ENCODE peak calls at places on chromosome 12, in five cellular contexts. K is lower leg skin, A is GM12891, B is body of pancreas, F is GM12878. N is an unnamed sample.

GRCh38 chr12:79023784-79024183 is 159.2 kb downstream of the SYT1 start:
- DNase-seq in K (no peak), A (no peak), B (no peak), F (no peak), N (no peak)

GRCh38 chr12:59699408-59700144 is 103.7 kb downstream of the SLC16A7 start:
- DNase-seq in K (no peak), A (no peak), B (no peak), F (no peak), N (no peak)

GRCh38 chr12:109583733-109584132 is 10.1 kb downstream of the MVK start:
- DNase-seq in K (no peak), A (no peak), B (no peak), F (no peak), N (no peak)

GRCh38 chr12:43964966-43965365 is 129.1 kb downstream of the TMEM117 start:
- DNase-seq in K (no peak), A (no peak), B (no peak), F (no peak), N (no peak)

GRCh38 chr12:57750561-57751431 is 1.3 kb downstream of the CDK4 start:
- DNase-seq in K (no peak), A (no peak), B (no peak), F (no peak), N (no peak)

GRCh38 chr12:27987311-27987710 is 14.8 kb upstream of the PTHLH start:
- DNase-seq in K (no peak), A (no peak), B (no peak), F (no peak), N (no peak)

GRCh38 chr12:94988471-94988870 is 15.0 kb downstream of the NDUFA12 start:
- DNase-seq in K (no peak), A (no peak), B (no peak), F (no peak), N (no peak)

GRCh38 chr12:31849090-31849687 is 110.0 kb upstream of the RESF1 start:
- DNase-seq in K (no peak), A (no peak), B (no peak), F (no peak), N (no peak)

GRCh38 chr12:122133192-122133950 is 40.6 kb downstream of the IL31 start:
- DNase-seq in K (no peak), A (no peak), B (no peak), F (no peak), N (no peak)

GRCh38 chr12:27914956-27915355 is 57.6 kb downstream of the PTHLH start:
- DNase-seq in K (no peak), A (no peak), B (no peak), F (no peak), N (no peak)

GRCh38 chr12:25959069-25959961 is 833 bp downstream of the RASSF8 start:
- DNase-seq in K (peak; percentile 50), A (peak; percentile 23), B (peak; percentile 59), F (no peak), N (peak; percentile 38)

GRCh38 chr12:130480887-130481286 is 143.2 kb downstream of the PIWIL1 start:
- DNase-seq in K (no peak), A (no peak), B (no peak), F (no peak), N (no peak)

GRCh38 chr12:75596406-75596805 is 85.0 kb upstream of the KRR1 start:
- DNase-seq in K (no peak), A (no peak), B (no peak), F (no peak), N (no peak)

GRCh38 chr12:131525795-131526508 is 184.9 kb upstream of the SFSWAP start:
- DNase-seq in K (no peak), A (no peak), B (no peak), F (no peak), N (no peak)

GRCh38 chr12:52232916-52233461 is at the start of gene KRT7:
- DNase-seq in K (no peak), A (no peak), B (peak; percentile 60), F (no peak), N (peak; percentile 86)

GRCh38 chr12:50314629-50315312 is 31.5 kb upstream of the LIMA1 start:
- DNase-seq in K (no peak), A (no peak), B (no peak), F (no peak), N (no peak)

GRCh38 chr12:23099104-23099503 is 474.1 kb downstream of the ETNK1 start:
- DNase-seq in K (no peak), A (no peak), B (no peak), F (no peak), N (no peak)

GRCh38 chr12:116964004-116964739 is 53.4 kb downstream of the FBXW8 start:
- DNase-seq in K (no peak), A (no peak), B (no peak), F (no peak), N (no peak)

GRCh38 chr12:3122841-3123678 is 45.9 kb downstream of the TSPAN9 start:
- DNase-seq in K (no peak), A (no peak), B (no peak), F (no peak), N (no peak)

GRCh38 chr12:113190761-113191160 is 5.2 kb downstream of the RITA1 start:
- DNase-seq in K (no peak), A (no peak), B (no peak), F (no peak), N (no peak)

GRCh38 chr12:15662303-15662980 is 126.7 kb downstream of the EPS8 start:
- DNase-seq in K (no peak), A (no peak), B (no peak), F (no peak), N (no peak)

GRCh38 chr12:117832459-117833457 is 136.0 kb downstream of the KSR2 start:
- DNase-seq in K (no peak), A (no peak), B (no peak), F (no peak), N (no peak)

GRCh38 chr12:2641209-2641608 is 153.6 kb upstream of the FKBP4 start:
- DNase-seq in K (no peak), A (no peak), B (no peak), F (no peak), N (peak; percentile 28)

GRCh38 chr12:10722905-10723866 is at the start of gene YBX3:
- DNase-seq in K (peak; percentile 89), A (peak; percentile 68), B (peak; percentile 90), F (no peak), N (peak; percentile 90)
- TF ChIP-seq POLR2A in K (no peak), A (peak; percentile 25), B (peak; percentile 79), F (peak; percentile 69), N (peak; percentile 45)

GRCh38 chr12:12718382-12718761 is 1.2 kb downstream of the CDKN1B start:
- DNase-seq in K (no peak), A (no peak), B (no peak), F (no peak), N (no peak)
- TF ChIP-seq POLR2A in K (no peak), A (no peak), B (no peak), F (no peak), N (no peak)

GRCh38 chr12:6846316-6846869 is 4.7 kb downstream of the CDCA3 start:
- DNase-seq in K (no peak), A (no peak), B (no peak), F (no peak), N (no peak)
- TF ChIP-seq POLR2A in K (no peak), A (no peak), B (no peak), F (peak; percentile 46), N (no peak)

DNA sequence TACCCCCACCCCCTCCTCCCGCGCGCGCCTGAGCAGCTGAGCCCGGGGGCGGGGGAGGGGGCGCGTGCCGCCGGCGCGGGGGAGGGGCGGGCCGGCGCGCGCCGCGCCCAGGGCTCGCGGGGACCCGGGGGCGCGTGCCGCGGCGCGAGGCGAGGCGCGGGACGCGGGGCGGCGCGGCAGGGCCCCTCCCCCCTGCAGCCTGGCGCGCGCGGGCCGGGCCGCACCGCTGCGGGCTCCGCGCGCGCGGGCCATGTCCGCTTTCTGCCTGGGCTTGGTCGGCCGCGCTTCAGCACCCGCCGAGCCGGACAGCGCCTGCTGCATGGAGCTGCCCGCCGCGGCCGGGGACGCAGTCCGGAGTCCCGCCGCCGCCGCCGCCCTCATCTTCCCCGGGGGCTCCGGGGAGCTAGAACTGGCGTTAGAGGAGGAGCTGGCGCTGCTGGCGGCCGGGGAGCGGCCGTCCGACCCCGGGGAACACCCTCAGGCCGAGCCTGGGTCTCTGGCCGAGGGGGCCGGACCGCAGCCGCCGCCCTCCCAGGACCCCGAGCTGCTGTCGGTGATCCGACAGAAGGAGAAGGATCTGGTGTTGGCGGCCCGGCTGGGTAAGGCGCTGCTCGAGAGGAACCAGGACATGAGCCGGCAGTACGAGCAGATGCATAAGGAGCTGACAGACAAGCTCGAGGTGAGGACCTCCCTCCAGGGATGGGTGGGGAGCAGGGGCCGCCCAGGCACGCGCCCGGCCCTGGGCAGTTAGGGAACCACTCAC is 764 bp downstream of the BICDL1 start:
- DNase-seq in K (peak; percentile 44), A (peak; percentile 63), B (peak; percentile 86), F (no peak), N (peak; percentile 51)
- TF ChIP-seq POLR2A in K (no peak), A (no peak), B (no peak), F (no peak), N (no peak)

GRCh38 chr12:111093428-111094142 is 173.2 kb upstream of the MYL2 start:
- DNase-seq in K (no peak), A (peak; percentile 52), B (no peak), F (peak; percentile 21), N (no peak)

GRCh38 chr12:111094157-111094772 is 173.9 kb upstream of the MYL2 start:
- DNase-seq in K (no peak), A (no peak), B (no peak), F (no peak), N (no peak)

GRCh38 chr12:111089616-111090015 is 169.2 kb upstream of the MYL2 start:
- DNase-seq in K (no peak), A (no peak), B (no peak), F (no peak), N (no peak)

GRCh38 chr12:111088409-111088808 is 168.0 kb upstream of the MYL2 start:
- DNase-seq in K (no peak), A (no peak), B (no peak), F (no peak), N (no peak)

GRCh38 chr12:111091036-111091435 is 170.7 kb upstream of the MYL2 start:
- DNase-seq in K (no peak), A (no peak), B (no peak), F (no peak), N (no peak)
- TF ChIP-seq POLR2A in K (no peak), A (no peak), B (no peak), F (no peak), N (no peak)

DNA sequence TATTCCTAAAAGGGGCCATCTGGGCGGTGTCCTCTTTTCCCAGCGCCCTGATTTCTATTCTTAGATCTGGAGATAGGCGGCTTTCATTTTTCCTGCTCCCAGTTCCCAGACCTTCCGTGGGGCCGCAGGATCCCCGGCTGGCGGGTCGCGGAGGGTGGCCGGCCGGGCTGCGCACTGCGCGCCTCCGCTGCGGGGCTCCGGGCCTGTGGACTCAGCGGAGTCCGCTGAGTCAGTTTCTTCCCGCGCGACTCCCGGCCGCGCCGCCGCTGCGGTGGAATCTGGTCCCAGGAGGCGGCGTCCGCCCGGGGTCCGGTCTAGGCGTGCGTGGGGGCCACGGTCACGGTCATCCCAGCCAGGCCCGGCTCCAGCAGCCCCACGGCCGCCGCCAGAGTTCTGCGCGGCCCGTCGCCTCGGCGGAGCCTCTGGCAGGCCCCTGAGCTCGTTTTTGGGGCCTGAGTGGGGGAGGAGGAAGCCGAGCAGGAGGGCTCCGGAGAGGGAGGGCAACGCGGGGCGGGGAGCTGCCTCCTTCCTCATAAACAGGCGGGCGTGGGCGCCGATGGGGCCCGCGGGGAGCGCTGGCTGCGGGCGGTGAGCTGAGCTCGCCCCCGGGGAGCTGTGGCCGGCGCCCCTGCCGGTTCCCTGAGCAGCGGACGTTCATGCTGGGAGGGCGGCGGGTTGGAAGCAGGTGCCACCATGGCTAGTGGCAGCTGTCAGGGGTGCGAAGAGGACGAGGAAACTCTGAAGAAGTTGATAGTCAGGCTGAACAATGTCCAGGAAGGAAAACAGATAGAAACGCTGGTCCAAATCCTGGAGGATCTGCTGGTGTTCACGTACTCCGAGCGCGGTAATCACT is at the start of gene LRRK2:
- DNase-seq in K (peak; percentile 71), A (no peak), B (peak; percentile 78), F (no peak), N (peak; percentile 65)
- TF ChIP-seq POLR2A in K (no peak), A (no peak), B (peak; percentile 85), F (peak; percentile 61), N (peak; percentile 27)

N was measured in breast epithelium.